ENCODE peak calls at places on chromosomes 5 and 9, in ten cellular contexts. F is fibroblast of mammary gland; C is naive B cell; A is NCI-H1417; Y is mucosa of gallbladder; P is left colon; I is SHP77; S is AML-193; W is stimulated activated CD4-positive, alpha-beta T cell treated with anti-CD3 and anti-CD28 coated beads, Interleukin-2, amount 100 ng/mL, for 48 hours; B is neuronal stem cell. E is an unnamed sample.

GRCh38 chr9:76564300-76564699 is 105.3 kb downstream of the GCNT1 start:
- DNase-seq in F (peak; percentile 66), C (no peak), A (no peak), Y (no peak), P (no peak), I (no peak), S (no peak), W (no peak), B (no peak), E (no peak)

GRCh38 chr5:139982975-139983240 is 60.2 kb downstream of the NRG2 start:
- DNase-seq in F (no peak), C (no peak), A (no peak), Y (peak; percentile 9), P (no peak), I (no peak), S (no peak), W (no peak), B (no peak), E (peak; percentile 63)

GRCh38 chr5:60977956-60978737 is 33.1 kb downstream of the NDUFAF2 start:
- DNase-seq in F (no peak), C (no peak), A (no peak), Y (no peak), P (no peak), I (no peak), S (no peak), W (no peak), B (no peak), E (no peak)

GRCh38 chr9:126633881-126634558 is 20.3 kb downstream of the LMX1B start:
- DNase-seq in F (no peak), C (no peak), A (peak; percentile 30), Y (no peak), P (no peak), I (no peak), S (no peak), W (no peak), B (no peak), E (no peak)

GRCh38 chr9:27665121-27665520 is 91.8 kb upstream of the C9orf72 start:
- DNase-seq in F (no peak), C (no peak), A (no peak), Y (no peak), P (peak; percentile 63), I (no peak), S (no peak), W (no peak), B (no peak), E (no peak)

GRCh38 chr9:83024501-83025125 is 38.3 kb downstream of the RASEF start:
- DNase-seq in F (no peak), C (no peak), A (no peak), Y (no peak), P (no peak), I (no peak), S (no peak), W (no peak), B (no peak), E (no peak)

GRCh38 chr9:110752766-110753165 is 84.2 kb downstream of the MUSK start:
- DNase-seq in F (peak; percentile 99), C (no peak), A (no peak), Y (no peak), P (no peak), I (no peak), S (no peak), W (no peak), B (no peak), E (no peak)

GRCh38 chr9:131169567-131169966 is 44.2 kb downstream of the NUP214 start:
- DNase-seq in F (no peak), C (no peak), A (no peak), Y (no peak), P (no peak), I (no peak), S (no peak), W (no peak), B (no peak), E (no peak)

GRCh38 chr5:6576861-6577501 is 55.9 kb downstream of the NSUN2 start:
- DNase-seq in F (peak; percentile 66), C (no peak), A (peak; percentile 61), Y (peak; percentile 34), P (no peak), I (peak; percentile 80), S (peak; percentile 16), W (no peak), B (no peak), E (peak; percentile 74)

E was measured in WERI-Rb-1.